ENCODE peak calls at places on chromosome 18, in six cellular contexts. One of them, this sample, is unnamed.
A peak's percentile ranks its signal among the peaks of the same experiment; 100 is the strongest.

GRCh38 chr18:68056936-68057335 is 540.4 kb upstream of the DSEL start:
- DNase-seq in heart right ventricle: no peak
- DNase-seq in left lung: no peak
- DNase-seq in HFF-Myc: no peak
- DNase-seq in GM12865: no peak
- DNase-seq in fibroblast of the aortic adventitia: no peak
- DNase-seq in this sample: no peak

GRCh38 chr18:12766986-12767433 is 64.2 kb downstream of the PSMG2 start:
- DNase-seq in heart right ventricle: no peak
- DNase-seq in left lung: no peak
- DNase-seq in HFF-Myc: no peak
- DNase-seq in GM12865: no peak
- DNase-seq in fibroblast of the aortic adventitia: no peak
- DNase-seq in this sample: no peak

GRCh38 chr18:13425357-13426095 is 207.0 kb downstream of the LDLRAD4 start:
- DNase-seq in heart right ventricle: no peak
- DNase-seq in left lung: no peak
- DNase-seq in HFF-Myc: no peak
- DNase-seq in GM12865: no peak
- DNase-seq in fibroblast of the aortic adventitia: no peak
- DNase-seq in this sample: no peak

GRCh38 chr18:37258819-37259218 is 306.8 kb downstream of the CELF4 start:
- DNase-seq in heart right ventricle: no peak
- DNase-seq in left lung: no peak
- DNase-seq in HFF-Myc: no peak
- DNase-seq in GM12865: no peak
- DNase-seq in fibroblast of the aortic adventitia: no peak
- DNase-seq in this sample: no peak

GRCh38 chr18:22223263-22223960 is 54.0 kb downstream of the GATA6 start:
- DNase-seq in heart right ventricle: peak; percentile 59
- DNase-seq in left lung: peak; percentile 93
- DNase-seq in HFF-Myc: peak; percentile 24
- DNase-seq in GM12865: no peak
- DNase-seq in fibroblast of the aortic adventitia: peak; percentile 85
- DNase-seq in this sample: peak; percentile 87

GRCh38 chr18:34461266-34461665 is 236.6 kb upstream of the NOL4 start:
- DNase-seq in heart right ventricle: no peak
- DNase-seq in left lung: no peak
- DNase-seq in HFF-Myc: no peak
- DNase-seq in GM12865: no peak
- DNase-seq in fibroblast of the aortic adventitia: no peak
- DNase-seq in this sample: no peak

GRCh38 chr18:22110482-22110924 is 58.9 kb upstream of the GATA6 start:
- DNase-seq in heart right ventricle: no peak
- DNase-seq in left lung: no peak
- DNase-seq in HFF-Myc: no peak
- DNase-seq in GM12865: no peak
- DNase-seq in fibroblast of the aortic adventitia: no peak
- DNase-seq in this sample: no peak

GRCh38 chr18:34807106-34807796 is 97.2 kb downstream of the DTNA start:
- DNase-seq in heart right ventricle: no peak
- DNase-seq in left lung: no peak
- DNase-seq in HFF-Myc: no peak
- DNase-seq in GM12865: no peak
- DNase-seq in fibroblast of the aortic adventitia: no peak
- DNase-seq in this sample: no peak

GRCh38 chr18:47931707-47932103 is 1.2 kb upstream of the SMAD2 start:
- DNase-seq in heart right ventricle: peak; percentile 15
- DNase-seq in left lung: no peak
- DNase-seq in HFF-Myc: no peak
- DNase-seq in GM12865: peak; percentile 54
- DNase-seq in fibroblast of the aortic adventitia: no peak
- DNase-seq in this sample: no peak

GRCh38 chr18:46301571-46301970 is 197.4 kb downstream of the HAUS1 start:
- DNase-seq in heart right ventricle: no peak
- DNase-seq in left lung: no peak
- DNase-seq in HFF-Myc: no peak
- DNase-seq in GM12865: no peak
- DNase-seq in fibroblast of the aortic adventitia: no peak
- DNase-seq in this sample: no peak

GRCh38 chr18:10322408-10322807 is 132.0 kb upstream of the APCDD1 start:
- DNase-seq in heart right ventricle: no peak
- DNase-seq in left lung: no peak
- DNase-seq in HFF-Myc: no peak
- DNase-seq in GM12865: no peak
- DNase-seq in fibroblast of the aortic adventitia: no peak
- DNase-seq in this sample: no peak

GRCh38 chr18:6370410-6370809 is 44.3 kb downstream of the L3MBTL4 start:
- DNase-seq in heart right ventricle: no peak
- DNase-seq in left lung: no peak
- DNase-seq in HFF-Myc: no peak
- DNase-seq in GM12865: no peak
- DNase-seq in fibroblast of the aortic adventitia: no peak
- DNase-seq in this sample: no peak

GRCh38 chr18:48623468-48624220 is 84.8 kb downstream of the CTIF start:
- DNase-seq in heart right ventricle: no peak
- DNase-seq in left lung: no peak
- DNase-seq in HFF-Myc: no peak
- DNase-seq in GM12865: no peak
- DNase-seq in fibroblast of the aortic adventitia: peak; percentile 93
- DNase-seq in this sample: no peak

DNA sequence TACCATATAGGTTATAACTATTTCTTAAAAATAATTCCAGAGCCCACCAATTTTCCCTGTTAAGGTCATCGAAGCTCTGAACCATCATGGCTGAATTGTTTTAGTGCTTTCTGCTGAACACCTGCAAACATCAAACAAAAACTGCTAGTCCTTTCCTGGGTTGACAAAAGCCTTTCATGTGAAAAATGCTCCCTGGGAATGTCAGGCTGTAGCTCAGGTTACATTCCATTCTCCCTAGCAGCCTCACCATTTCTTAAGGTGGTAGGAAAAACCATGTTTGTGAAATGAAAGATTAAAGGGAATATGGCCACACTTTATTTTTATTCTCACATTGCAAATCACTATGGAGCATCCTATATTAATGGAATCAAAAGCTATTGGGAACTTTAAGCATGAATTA is 5.7 kb downstream of the TCF4 start:
- DNase-seq in heart right ventricle: no peak
- DNase-seq in left lung: no peak
- DNase-seq in HFF-Myc: no peak
- DNase-seq in GM12865: no peak
- DNase-seq in fibroblast of the aortic adventitia: no peak
- DNase-seq in this sample: no peak
- H3K4me3 ChIP-seq in heart right ventricle: no peak overlapping the region
- H3K4me3 ChIP-seq in left lung: no peak overlapping the region
- H3K4me3 ChIP-seq in HFF-Myc: no peak overlapping the region
- H3K4me3 ChIP-seq in GM12865: no peak overlapping the region
- H3K4me3 ChIP-seq in fibroblast of the aortic adventitia: no peak overlapping the region
- H3K4me3 ChIP-seq in this sample: no peak overlapping the region

GRCh38 chr18:62420513-62421209 is 95.6 kb downstream of the TNFRSF11A start:
- DNase-seq in heart right ventricle: no peak
- DNase-seq in left lung: no peak
- DNase-seq in HFF-Myc: no peak
- DNase-seq in GM12865: peak; percentile 81
- DNase-seq in fibroblast of the aortic adventitia: peak; percentile 73
- DNase-seq in this sample: no peak
- H3K4me3 ChIP-seq in heart right ventricle: peak overlapping the region; percentile 28
- H3K4me3 ChIP-seq in left lung: no peak overlapping the region
- H3K4me3 ChIP-seq in HFF-Myc: no peak overlapping the region
- H3K4me3 ChIP-seq in GM12865: peak overlapping the region; percentile 34
- H3K4me3 ChIP-seq in fibroblast of the aortic adventitia: no peak overlapping the region
- H3K4me3 ChIP-seq in this sample: peak overlapping the region; percentile 41

GRCh38 chr18:59269563-59270214 is 3.6 kb downstream of the RAX start:
- DNase-seq in heart right ventricle: no peak
- DNase-seq in left lung: no peak
- DNase-seq in HFF-Myc: no peak
- DNase-seq in GM12865: no peak
- DNase-seq in fibroblast of the aortic adventitia: no peak
- DNase-seq in this sample: no peak

GRCh38 chr18:59267511-59268126 is 5.6 kb downstream of the RAX start:
- DNase-seq in heart right ventricle: no peak
- DNase-seq in left lung: no peak
- DNase-seq in HFF-Myc: no peak
- DNase-seq in GM12865: no peak
- DNase-seq in fibroblast of the aortic adventitia: peak; percentile 14
- DNase-seq in this sample: no peak

GRCh38 chr18:59270689-59271257 is 2.5 kb downstream of the RAX start:
- DNase-seq in heart right ventricle: no peak
- DNase-seq in left lung: no peak
- DNase-seq in HFF-Myc: no peak
- DNase-seq in GM12865: no peak
- DNase-seq in fibroblast of the aortic adventitia: no peak
- DNase-seq in this sample: no peak

GRCh38 chr18:59268127-59268721 is 5.0 kb downstream of the RAX start:
- DNase-seq in heart right ventricle: no peak
- DNase-seq in left lung: no peak
- DNase-seq in HFF-Myc: no peak
- DNase-seq in GM12865: no peak
- DNase-seq in fibroblast of the aortic adventitia: no peak
- DNase-seq in this sample: no peak

DNA sequence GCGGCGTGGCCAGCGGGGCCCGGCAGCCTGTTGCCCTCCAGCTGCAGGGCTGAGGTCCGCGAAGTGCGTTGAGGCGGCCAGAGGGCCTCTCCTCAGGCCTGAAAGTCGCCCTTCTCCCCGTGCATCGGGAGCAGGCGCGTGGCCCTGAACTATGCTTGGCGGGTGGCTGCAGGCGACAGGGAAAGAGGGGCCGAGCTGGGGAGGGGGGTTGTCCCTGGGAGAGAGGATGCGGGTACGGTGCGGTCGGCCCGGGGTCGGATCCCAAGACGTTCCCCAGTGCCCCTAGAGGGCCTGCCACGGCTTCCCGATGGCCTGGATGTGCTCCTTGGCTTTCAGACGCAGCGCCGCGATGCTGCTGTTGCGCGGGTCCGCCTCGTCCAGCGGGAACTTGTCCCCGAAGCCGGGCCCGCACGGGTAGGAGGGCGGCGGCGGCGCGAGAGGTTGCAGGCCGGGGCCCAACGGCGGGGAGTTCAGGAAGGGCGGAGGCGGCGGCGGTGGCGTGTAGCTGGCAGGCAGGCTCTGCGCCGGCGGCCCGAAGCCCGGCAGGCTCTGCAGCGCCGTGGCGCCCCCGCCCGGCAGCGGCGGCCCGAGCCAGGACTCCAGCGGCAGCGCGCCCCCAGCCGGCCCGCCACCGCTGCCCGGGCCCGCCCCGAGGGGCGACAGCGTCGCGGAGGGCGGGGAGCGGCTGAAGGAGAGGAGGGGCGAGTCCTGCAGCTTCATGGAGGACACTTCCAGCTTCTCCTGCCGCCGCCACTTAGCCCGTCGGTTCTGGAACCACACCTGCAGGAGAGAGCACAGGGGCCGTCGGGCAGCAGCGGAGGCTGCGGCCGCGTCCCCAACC is 4.3 kb downstream of the RAX start:
- DNase-seq in heart right ventricle: no peak
- DNase-seq in left lung: peak; percentile 83
- DNase-seq in HFF-Myc: no peak
- DNase-seq in GM12865: peak; percentile 17
- DNase-seq in fibroblast of the aortic adventitia: no peak
- DNase-seq in this sample: no peak
- H3K4me3 ChIP-seq in heart right ventricle: no peak overlapping the region
- H3K4me3 ChIP-seq in left lung: no peak overlapping the region
- H3K4me3 ChIP-seq in HFF-Myc: no peak overlapping the region
- H3K4me3 ChIP-seq in GM12865: no peak overlapping the region
- H3K4me3 ChIP-seq in fibroblast of the aortic adventitia: no peak overlapping the region
- H3K4me3 ChIP-seq in this sample: peak overlapping the region; percentile 29

DNA sequence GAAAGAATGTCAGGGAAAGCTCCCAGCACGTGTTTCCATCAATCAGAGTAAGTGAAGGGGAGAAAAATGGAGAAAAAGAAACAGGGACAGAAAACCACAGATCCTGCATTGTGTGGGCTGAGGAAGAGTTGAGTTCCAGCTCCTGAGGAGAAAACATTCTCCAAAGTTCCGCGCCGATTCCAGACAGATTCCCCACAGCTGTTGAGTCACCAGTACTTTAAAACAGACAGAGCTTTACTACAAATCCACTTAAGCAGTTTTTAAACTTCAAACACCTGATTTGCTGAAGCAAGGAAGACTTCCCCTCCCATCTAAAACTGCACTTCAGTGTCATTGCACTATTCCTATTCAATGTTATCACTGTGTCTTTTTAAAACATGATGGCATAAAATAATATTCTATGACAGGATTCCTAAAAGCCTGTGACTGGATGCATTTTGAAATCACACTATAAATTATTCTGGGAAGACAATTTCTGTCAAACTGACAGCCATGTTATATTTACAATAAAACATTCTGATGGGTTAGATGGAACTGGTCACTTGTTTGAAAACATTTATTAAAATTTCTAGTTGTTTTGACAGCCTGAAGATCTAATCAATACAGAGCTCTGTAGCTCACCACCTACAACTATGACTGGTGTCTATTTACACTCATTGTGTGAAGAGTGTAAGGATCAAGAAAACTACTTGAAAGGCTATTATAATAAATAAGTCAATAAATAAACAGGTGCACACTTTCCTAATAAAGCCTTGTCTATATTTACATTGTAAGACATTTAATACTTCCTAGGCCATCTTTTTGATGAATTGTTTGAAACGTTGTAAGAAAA is 40.9 kb downstream of the TCF4 start:
- DNase-seq in heart right ventricle: peak; percentile 26
- DNase-seq in left lung: no peak
- DNase-seq in HFF-Myc: peak; percentile 19
- DNase-seq in GM12865: no peak
- DNase-seq in fibroblast of the aortic adventitia: peak; percentile 73
- DNase-seq in this sample: no peak
- H3K4me3 ChIP-seq in heart right ventricle: no peak overlapping the region
- H3K4me3 ChIP-seq in left lung: no peak overlapping the region
- H3K4me3 ChIP-seq in HFF-Myc: peak overlapping the region; percentile 26
- H3K4me3 ChIP-seq in GM12865: no peak overlapping the region
- H3K4me3 ChIP-seq in fibroblast of the aortic adventitia: peak overlapping the region; percentile 41
- H3K4me3 ChIP-seq in this sample: peak overlapping the region; percentile 61

GRCh38 chr18:79678665-79679551 is 695 bp upstream of the CTDP1 start:
- DNase-seq in heart right ventricle: peak; percentile 99
- DNase-seq in left lung: peak; percentile 99
- DNase-seq in HFF-Myc: peak; percentile 95
- DNase-seq in GM12865: peak; percentile 99
- DNase-seq in fibroblast of the aortic adventitia: peak; percentile 98
- DNase-seq in this sample: peak; percentile 96

GRCh38 chr18:79677840-79678239 is 1.8 kb upstream of the CTDP1 start:
- DNase-seq in heart right ventricle: no peak
- DNase-seq in left lung: no peak
- DNase-seq in HFF-Myc: no peak
- DNase-seq in GM12865: no peak
- DNase-seq in fibroblast of the aortic adventitia: no peak
- DNase-seq in this sample: no peak

GRCh38 chr18:79680100-79680879 is 687 bp downstream of the CTDP1 start:
- DNase-seq in heart right ventricle: peak; percentile 25
- DNase-seq in left lung: peak; percentile 87
- DNase-seq in HFF-Myc: no peak
- DNase-seq in GM12865: peak; percentile 41
- DNase-seq in fibroblast of the aortic adventitia: peak; percentile 45
- DNase-seq in this sample: no peak

GRCh38 chr18:79679552-79680099 is at the start of gene CTDP1:
- DNase-seq in heart right ventricle: peak; percentile 90
- DNase-seq in left lung: peak; percentile 96
- DNase-seq in HFF-Myc: peak; percentile 52
- DNase-seq in GM12865: peak; percentile 96
- DNase-seq in fibroblast of the aortic adventitia: peak; percentile 90
- DNase-seq in this sample: peak; percentile 65

GRCh38 chr18:79677221-79677620 is 2.4 kb upstream of the CTDP1 start:
- DNase-seq in heart right ventricle: no peak
- DNase-seq in left lung: no peak
- DNase-seq in HFF-Myc: no peak
- DNase-seq in GM12865: no peak
- DNase-seq in fibroblast of the aortic adventitia: no peak
- DNase-seq in this sample: no peak
- H3K4me3 ChIP-seq in heart right ventricle: no peak overlapping the region
- H3K4me3 ChIP-seq in left lung: no peak overlapping the region
- H3K4me3 ChIP-seq in HFF-Myc: no peak overlapping the region
- H3K4me3 ChIP-seq in GM12865: no peak overlapping the region
- H3K4me3 ChIP-seq in fibroblast of the aortic adventitia: no peak overlapping the region
- H3K4me3 ChIP-seq in this sample: no peak overlapping the region

This sample was measured in thoracic aorta.